ENCODE peak calls at places on chromosomes 16 and 17, in nine cellular contexts. I is MM.1S, N is pancreas, Q is heart left ventricle, L is IMR-90, O is A673, A is brain microvascular endothelial cell, V is DND-41, G is uterus. S is an unnamed sample.

GRCh38 chr17:76969598-76970172 is 101.5 kb downstream of the MGAT5B start:
- DNase-seq in G (no peak), I (no peak), V (peak; percentile 32), N (no peak), L (no peak), A (no peak), Q (no peak), O (peak; percentile 45), S (no peak)

GRCh38 chr17:17075037-17075755 is 32.9 kb downstream of the MPRIP start:
- DNase-seq in Q (peak; percentile 68), V (peak; percentile 21), I (no peak), N (no peak), A (peak; percentile 76), O (no peak), G (peak; percentile 78), L (peak; percentile 85), S (peak; percentile 43)

GRCh38 chr17:48646183-48647102 is 20.3 kb upstream of the HOXB9 start:
- DNase-seq in A (no peak), N (no peak), O (no peak), V (no peak), G (no peak), Q (no peak), I (no peak), L (no peak), S (no peak)

GRCh38 chr16:66390346-66391108 is 24.0 kb downstream of the CDH5 start:
- DNase-seq in V (no peak), Q (no peak), O (no peak), N (no peak), A (no peak), G (no peak), I (no peak), L (no peak), S (no peak)

GRCh38 chr17:35804658-35805192 is 4.6 kb upstream of the TAF15 start:
- DNase-seq in I (peak; percentile 86), V (peak; percentile 57), O (peak; percentile 70), Q (peak; percentile 42), N (peak; percentile 58), G (no peak), A (peak; percentile 86), L (peak; percentile 92), S (peak; percentile 79)

GRCh38 chr16:67282447-67282805 is 3.1 kb downstream of the PLEKHG4 start:
- DNase-seq in Q (no peak), G (no peak), V (no peak), O (no peak), I (no peak), L (no peak), A (no peak), N (no peak), S (no peak)

GRCh38 chr16:89142474-89143197 is 28.9 kb upstream of the CDH15 start:
- DNase-seq in O (no peak), Q (no peak), G (no peak), V (no peak), N (no peak), A (no peak), L (no peak), I (no peak), S (no peak)

GRCh38 chr17:1882836-1883235 is 53.0 kb downstream of the RPA1 start:
- DNase-seq in N (no peak), A (peak; percentile 51), Q (no peak), G (no peak), L (peak; percentile 24), O (peak; percentile 65), V (peak; percentile 27), I (no peak), S (no peak)

GRCh38 chr17:63474174-63474913 is 2.5 kb upstream of the ACE start:
- DNase-seq in N (peak; percentile 78), Q (peak; percentile 76), G (no peak), V (no peak), O (no peak), I (no peak), A (no peak), L (no peak), S (no peak)

GRCh38 chr17:47131761-47132160 is 57.3 kb downstream of the CDC27 start:
- DNase-seq in V (no peak), Q (no peak), L (peak; percentile 26), G (no peak), O (no peak), I (no peak), A (no peak), N (no peak), S (no peak)

GRCh38 chr17:3916013-3916696 is at the start of gene P2RX1:
- DNase-seq in N (no peak), O (peak; percentile 38), A (no peak), G (no peak), Q (peak; percentile 50), V (peak; percentile 73), L (no peak), I (peak; percentile 74), S (no peak)

GRCh38 chr17:42221886-42222745 is 27.8 kb upstream of the GHDC start:
- DNase-seq in A (peak; percentile 48), I (peak; percentile 30), Q (no peak), L (peak; percentile 58), V (peak; percentile 33), G (no peak), N (no peak), O (peak; percentile 35), S (no peak)

GRCh38 chr16:29806096-29806579 is at the start of gene MAZ:
- DNase-seq in V (no peak), O (peak; percentile 90), L (peak; percentile 91), A (no peak), Q (no peak), N (peak; percentile 96), I (peak; percentile 84), G (no peak), S (no peak)

DNA sequence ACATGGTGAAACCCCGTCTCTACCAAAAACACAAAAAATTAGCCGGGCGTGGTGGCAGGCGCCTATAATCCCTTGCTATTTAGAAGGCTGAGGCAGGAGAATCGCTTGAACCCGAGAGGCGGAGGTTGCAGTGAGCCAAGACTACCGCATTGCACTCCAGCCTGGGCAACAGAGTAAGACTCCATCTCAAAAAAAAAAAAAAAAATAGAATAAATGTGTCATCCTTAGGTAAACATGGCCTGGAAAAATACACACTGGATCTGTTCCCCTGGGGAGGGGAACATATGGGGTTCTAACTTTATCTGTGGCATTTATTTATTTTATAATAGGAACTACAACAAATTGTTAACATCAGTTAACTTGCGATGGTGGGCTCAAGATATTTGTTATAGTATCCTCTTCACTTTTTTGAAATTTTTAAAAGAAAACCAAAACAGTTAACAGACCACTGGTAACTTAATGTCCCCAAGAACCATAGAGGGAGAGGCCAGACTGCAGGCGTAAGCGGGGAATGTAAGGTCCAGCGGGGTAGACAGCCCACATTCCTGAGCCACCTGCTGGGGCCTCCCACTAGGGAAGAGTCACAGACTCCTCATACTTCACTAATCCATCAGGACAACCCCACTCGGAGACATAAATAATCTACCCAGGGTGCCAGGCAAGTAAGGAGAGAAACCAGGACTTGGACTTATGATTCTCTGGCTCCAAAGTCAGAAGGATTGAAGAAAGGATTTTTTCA is 12.5 kb upstream of the TXNDC11 start:
- DNase-seq in O (no peak), G (no peak), A (no peak), V (no peak), N (no peak), L (no peak), Q (no peak), I (no peak), S (no peak)
- H3K36me3 ChIP-seq in O (peaks cover 71% of the 10 kb centered on the region), G (no peaks in the 10 kb centered on the region), A (peaks cover 53% of the 10 kb centered on the region), V (peaks cover 95% of the 10 kb centered on the region), N (peaks cover 25% of the 10 kb centered on the region), L (peaks cover 50% of the 10 kb centered on the region), Q (peaks cover 100% of the 10 kb centered on the region), I (peaks cover 21% of the 10 kb centered on the region), S (peaks cover 28% of the 10 kb centered on the region)

DNA sequence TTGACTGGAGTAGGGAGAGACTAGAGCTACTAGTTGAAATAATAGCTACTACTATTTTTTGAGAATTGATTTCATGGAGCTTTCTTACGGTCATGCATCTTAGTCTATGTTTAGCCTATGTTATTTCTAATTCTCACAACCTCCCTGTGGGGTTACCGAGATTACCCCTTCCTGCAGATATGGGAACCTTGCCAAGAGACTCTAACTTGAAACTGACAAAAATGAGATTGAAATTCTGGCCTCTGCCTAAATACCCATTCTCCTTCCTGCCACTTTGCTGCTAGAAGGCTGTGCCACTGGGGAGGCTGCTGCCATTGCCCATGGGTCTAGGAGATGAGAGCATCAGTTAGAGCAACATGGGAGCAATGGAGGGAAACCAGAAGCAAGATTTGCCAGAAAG is 410.3 kb downstream of the CDH13 start:
- DNase-seq in G (no peak), I (no peak), L (no peak), A (no peak), N (no peak), Q (no peak), V (no peak), O (no peak), S (no peak)
- TF ChIP-seq CTCF in G (no peak), I (no peak), L (no peak), A (no peak), N (no peak), Q (no peak), V (no peak), O (no peak), S (no peak)

GRCh38 chr17:32488604-32489180 is 1.9 kb downstream of the CDK5R1 start:
- DNase-seq in L (no peak), I (no peak), O (no peak), A (no peak), N (no peak), G (no peak), V (no peak), Q (no peak), S (no peak)

GRCh38 chr17:32486701-32487459 is at the start of gene CDK5R1:
- DNase-seq in N (peak; percentile 72), G (peak; percentile 63), Q (peak; percentile 65), O (peak; percentile 67), L (peak; percentile 35), V (peak; percentile 82), I (peak; percentile 79), A (no peak), S (no peak)

GRCh38 chr17:32489320-32490100 is 2.7 kb downstream of the CDK5R1 start:
- DNase-seq in O (no peak), N (no peak), I (no peak), A (no peak), Q (no peak), G (no peak), L (no peak), V (no peak), S (no peak)

GRCh38 chr17:32487460-32488176 is 825 bp downstream of the CDK5R1 start:
- DNase-seq in G (no peak), I (no peak), A (no peak), V (no peak), O (no peak), Q (no peak), L (no peak), N (no peak), S (no peak)

DNA sequence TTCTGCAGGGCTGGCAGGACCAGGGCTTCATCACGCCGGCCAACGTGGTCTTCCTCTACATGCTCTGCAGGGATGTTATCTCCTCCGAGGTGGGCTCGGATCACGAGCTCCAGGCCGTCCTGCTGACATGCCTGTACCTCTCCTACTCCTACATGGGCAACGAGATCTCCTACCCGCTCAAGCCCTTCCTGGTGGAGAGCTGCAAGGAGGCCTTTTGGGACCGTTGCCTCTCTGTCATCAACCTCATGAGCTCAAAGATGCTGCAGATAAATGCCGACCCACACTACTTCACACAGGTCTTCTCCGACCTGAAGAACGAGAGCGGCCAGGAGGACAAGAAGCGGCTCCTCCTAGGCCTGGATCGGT is 1.4 kb downstream of the CDK5R1 start:
- DNase-seq in I (no peak), L (no peak), Q (no peak), O (no peak), V (no peak), N (no peak), G (no peak), A (no peak), S (no peak)
- H3K4me3 ChIP-seq in I (no peak overlapping the region), L (no peak overlapping the region), Q (no peak overlapping the region), O (peak overlapping the region; percentile 51), V (no peak overlapping the region), N (peak overlapping the region; percentile 61), G (no peak overlapping the region), A (no peak overlapping the region), S (no peak overlapping the region)

GRCh38 chr17:29483503-29483902 is 83.3 kb downstream of the ABHD15 start:
- DNase-seq in O (no peak), I (no peak), V (no peak), A (no peak), L (no peak), G (no peak), N (no peak), Q (no peak), S (no peak)
- H3K36me3 ChIP-seq in O (peaks cover 17% of the 10 kb centered on the region), I (no peaks in the 10 kb centered on the region), V (peaks cover 60% of the 10 kb centered on the region), A (peaks cover 13% of the 10 kb centered on the region), L (peaks cover 24% of the 10 kb centered on the region), G (no peaks in the 10 kb centered on the region), N (peaks cover 6% of the 10 kb centered on the region), Q (peaks cover 82% of the 10 kb centered on the region), S (peaks cover 3% of the 10 kb centered on the region)

S was measured in BJ.